ENCODE peak calls at places on chromosomes 5 and 9, in eight cellular contexts. R is Panc1; A is CD8-positive, alpha-beta T cell; E is H1; U is esophagus muscularis mucosa; L is tibial artery; K is PC-3; V is uterus. G is an unnamed sample. For H3K4me1, the result is how much of the 10 kb centered on the place peaks cover.

GRCh38 chr9:130763585-130764200 is 70.1 kb downstream of the EXOSC2 start:
- DNase-seq in R (no peak), A (no peak), E (no peak), U (no peak), L (no peak), K (no peak), V (no peak), G (no peak)

GRCh38 chr5:74272831-74273545 is 367.5 kb downstream of the ENC1 start:
- DNase-seq in R (no peak), A (no peak), E (no peak), U (peak), L (no peak), K (no peak), V (no peak), G (no peak)

GRCh38 chr5:153959134-153959957 is 79.4 kb downstream of the FAM114A2 start:
- DNase-seq in R (no peak), A (no peak), E (peak), U (no peak), L (no peak), K (no peak), V (no peak), G (no peak)

GRCh38 chr5:54959673-54960418 is 25.5 kb downstream of the ESM1 start:
- DNase-seq in R (no peak), A (no peak), E (peak), U (peak), L (no peak), K (peak), V (no peak), G (no peak)

GRCh38 chr9:72880821-72881220 is 72.0 kb downstream of the ALDH1A1 start:
- DNase-seq in R (no peak), A (no peak), E (no peak), U (no peak), L (no peak), K (no peak), V (no peak), G (no peak)

GRCh38 chr5:79929095-79929494 is 62.0 kb downstream of the MTX3 start:
- DNase-seq in R (no peak), A (no peak), E (no peak), U (no peak), L (no peak), K (no peak), V (no peak), G (no peak)

GRCh38 chr9:33239922-33240321 is at the start of gene SPINK4:
- DNase-seq in R (no peak), A (no peak), E (no peak), U (no peak), L (no peak), K (no peak), V (no peak), G (peak)

GRCh38 chr5:67607958-67608357 is 411.4 kb upstream of the CD180 start:
- DNase-seq in R (no peak), A (no peak), E (no peak), U (no peak), L (no peak), K (no peak), V (no peak), G (no peak)

GRCh38 chr9:121851641-121852091 is 200.2 kb downstream of the DAB2IP start:
- DNase-seq in R (no peak), A (no peak), E (no peak), U (no peak), L (no peak), K (no peak), V (peak), G (no peak)

GRCh38 chr9:115739096-115739875 is 414.3 kb upstream of the PAPPA start:
- DNase-seq in R (no peak), A (no peak), E (no peak), U (no peak), L (no peak), K (no peak), V (no peak), G (no peak)

GRCh38 chr9:131254107-131254491 is 22.2 kb downstream of the FAM78A start:
- DNase-seq in R (no peak), A (no peak), E (no peak), U (no peak), L (no peak), K (no peak), V (no peak), G (peak)

GRCh38 chr9:136881691-136882108 is 4.6 kb upstream of the TRAF2 start:
- DNase-seq in R (no peak), A (no peak), E (no peak), U (no peak), L (no peak), K (no peak), V (no peak), G (peak)

GRCh38 chr5:4374866-4375265 is 765.3 kb upstream of the ADAMTS16 start:
- DNase-seq in R (no peak), A (no peak), E (no peak), U (no peak), L (no peak), K (no peak), V (no peak), G (no peak)

GRCh38 chr9:86488345-86488744 is 134.1 kb upstream of the TUT7 start:
- DNase-seq in R (no peak), A (no peak), E (no peak), U (no peak), L (no peak), K (no peak), V (no peak), G (no peak)

GRCh38 chr5:151078490-151079262 is 2.2 kb downstream of the TNIP1 start:
- DNase-seq in R (no peak), A (no peak), E (no peak), U (no peak), L (no peak), K (no peak), V (no peak), G (no peak)
- H3K4me1 ChIP-seq in R (under half), A (half or more), E (under half), U (half or more), L (under half), K (half or more), V (under half), G (half or more)

GRCh38 chr5:134738963-134739661 is 764 bp downstream of the CAMLG start:
- DNase-seq in R (peak), A (no peak), E (peak), U (no peak), L (no peak), K (peak), V (no peak), G (peak)
- TF ChIP-seq CTCF in R (no peak), A (no peak), E (peak), U (no peak), L (no peak), K (peak), V (no peak), G (no peak)

DNA sequence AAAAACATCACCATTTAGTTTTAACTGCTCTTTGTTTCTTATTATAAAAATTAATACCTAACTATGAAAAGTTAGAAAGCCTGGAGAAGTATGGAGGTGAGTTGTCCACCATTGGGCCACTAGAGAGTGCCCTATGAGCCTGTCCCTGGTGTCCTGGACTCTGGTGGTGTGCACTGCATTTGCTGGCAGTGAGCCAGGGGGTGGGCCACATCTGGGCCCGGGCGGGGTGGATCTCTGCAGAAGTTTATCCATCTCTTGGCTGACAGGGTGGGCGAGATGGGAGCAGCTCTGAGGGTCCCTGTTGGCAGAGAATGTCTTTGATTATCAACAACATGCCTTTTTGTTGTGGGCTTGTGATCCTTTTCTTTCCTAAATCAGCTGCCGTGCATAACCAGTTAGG is 8.2 kb downstream of the TENT4A start:
- DNase-seq in R (no peak), A (no peak), E (no peak), U (no peak), L (peak), K (no peak), V (no peak), G (no peak)
- H3K4me3 ChIP-seq in R (no peak), A (no peak), E (no peak), U (peak), L (peak), K (no peak), V (no peak), G (no peak)

GRCh38 chr5:151678713-151679112 is 8.0 kb downstream of the SPARC start:
- DNase-seq in R (no peak), A (no peak), E (no peak), U (no peak), L (no peak), K (no peak), V (no peak), G (no peak)

GRCh38 chr5:151682240-151682639 is 4.5 kb downstream of the SPARC start:
- DNase-seq in R (no peak), A (no peak), E (no peak), U (no peak), L (no peak), K (no peak), V (no peak), G (no peak)

GRCh38 chr5:151679421-151680155 is 7.1 kb downstream of the SPARC start:
- DNase-seq in R (no peak), A (no peak), E (no peak), U (no peak), L (peak), K (no peak), V (no peak), G (no peak)

GRCh38 chr5:151682751-151683331 is 3.9 kb downstream of the SPARC start:
- DNase-seq in R (no peak), A (no peak), E (no peak), U (no peak), L (no peak), K (no peak), V (no peak), G (no peak)

GRCh38 chr5:151680944-151681427 is 5.7 kb downstream of the SPARC start:
- DNase-seq in R (no peak), A (no peak), E (no peak), U (no peak), L (peak), K (no peak), V (no peak), G (peak)
- H3K4me1 ChIP-seq in R (under half), A (under half), E (under half), U (half or more), L (under half), K (under half), V (under half), G (under half)

GRCh38 chr5:149294872-149295829 is 23.5 kb downstream of the AFAP1L1 start:
- DNase-seq in R (no peak), A (no peak), E (no peak), U (no peak), L (no peak), K (no peak), V (no peak), G (no peak)

GRCh38 chr5:149298857-149299404 is 27.3 kb downstream of the AFAP1L1 start:
- DNase-seq in R (no peak), A (no peak), E (no peak), U (no peak), L (no peak), K (no peak), V (no peak), G (peak)

GRCh38 chr5:149298163-149298562 is 26.5 kb downstream of the AFAP1L1 start:
- DNase-seq in R (no peak), A (no peak), E (no peak), U (no peak), L (no peak), K (no peak), V (no peak), G (no peak)

GRCh38 chr5:149299451-149300054 is 27.9 kb downstream of the AFAP1L1 start:
- DNase-seq in R (no peak), A (no peak), E (no peak), U (no peak), L (no peak), K (no peak), V (no peak), G (no peak)

GRCh38 chr5:149297340-149298023 is 25.8 kb downstream of the AFAP1L1 start:
- DNase-seq in R (no peak), A (no peak), E (no peak), U (no peak), L (no peak), K (no peak), V (no peak), G (peak)
- TF ChIP-seq CTCF in R (no peak), A (no peak), E (no peak), U (no peak), L (no peak), K (no peak), V (no peak), G (no peak)

GRCh38 chr5:38800515-38800914 is 45.3 kb upstream of the OSMR start:
- DNase-seq in R (no peak), A (no peak), E (no peak), U (no peak), L (peak), K (no peak), V (no peak), G (peak)

GRCh38 chr5:38796739-38797108 is 49.1 kb upstream of the OSMR start:
- DNase-seq in R (no peak), A (no peak), E (no peak), U (no peak), L (no peak), K (no peak), V (no peak), G (no peak)

GRCh38 chr5:38800044-38800443 is 45.8 kb upstream of the OSMR start:
- DNase-seq in R (no peak), A (no peak), E (no peak), U (no peak), L (no peak), K (no peak), V (no peak), G (no peak)

GRCh38 chr5:38796000-38796738 is 49.6 kb upstream of the OSMR start:
- DNase-seq in R (no peak), A (no peak), E (no peak), U (no peak), L (peak), K (peak), V (peak), G (peak)

GRCh38 chr5:38797838-38798237 is 48.0 kb upstream of the OSMR start:
- DNase-seq in R (no peak), A (no peak), E (no peak), U (no peak), L (no peak), K (no peak), V (no peak), G (no peak)
- H3K4me3 ChIP-seq in R (no peak), A (no peak), E (no peak), U (no peak), L (no peak), K (no peak), V (no peak), G (no peak)

DNA sequence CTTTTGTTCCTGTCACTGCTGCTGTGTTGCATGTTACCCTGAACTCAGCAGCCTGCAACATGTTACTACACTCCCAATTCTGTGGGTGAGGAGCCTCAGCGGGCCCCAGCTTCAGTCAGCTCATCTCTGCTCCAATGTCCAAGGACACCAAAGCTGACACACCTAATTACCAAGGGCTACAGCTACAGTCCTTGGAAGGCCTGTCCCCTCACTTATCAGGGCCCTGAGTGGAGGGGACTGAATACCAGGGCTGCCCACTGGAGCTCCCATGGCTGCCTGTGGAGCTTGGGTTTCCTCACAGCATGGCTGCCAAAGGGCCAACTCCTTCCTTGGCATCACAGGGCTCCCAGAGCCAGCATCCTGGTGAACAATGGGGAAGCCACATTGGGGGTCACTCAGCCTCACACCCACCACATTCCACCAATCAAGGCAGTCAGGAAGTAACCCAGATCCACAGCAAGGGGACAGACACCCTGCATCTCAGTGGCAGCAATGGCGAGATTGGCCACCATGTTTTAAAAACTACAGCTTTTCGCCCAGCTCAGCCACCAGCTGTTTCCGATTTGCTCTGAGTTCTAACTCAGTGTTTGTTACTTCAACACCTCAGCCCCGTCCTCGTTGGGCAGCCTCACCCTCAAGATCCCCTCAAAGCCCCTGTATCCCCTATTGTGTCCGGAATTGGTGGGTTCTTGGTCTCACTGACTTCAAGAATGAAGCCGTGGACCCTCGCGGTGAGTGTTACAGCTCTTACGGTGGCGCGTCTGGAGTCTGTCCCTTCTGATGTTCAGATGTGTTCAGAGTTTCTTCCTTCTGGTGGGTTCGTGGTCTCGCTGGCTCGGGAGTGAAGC is 18.9 kb downstream of the SEMA4D start:
- DNase-seq in R (no peak), A (no peak), E (no peak), U (no peak), L (no peak), K (no peak), V (no peak), G (no peak)
- H3K4me1 ChIP-seq in R (under half), A (half or more), E (under half), U (under half), L (under half), K (under half), V (under half), G (under half)

DNA sequence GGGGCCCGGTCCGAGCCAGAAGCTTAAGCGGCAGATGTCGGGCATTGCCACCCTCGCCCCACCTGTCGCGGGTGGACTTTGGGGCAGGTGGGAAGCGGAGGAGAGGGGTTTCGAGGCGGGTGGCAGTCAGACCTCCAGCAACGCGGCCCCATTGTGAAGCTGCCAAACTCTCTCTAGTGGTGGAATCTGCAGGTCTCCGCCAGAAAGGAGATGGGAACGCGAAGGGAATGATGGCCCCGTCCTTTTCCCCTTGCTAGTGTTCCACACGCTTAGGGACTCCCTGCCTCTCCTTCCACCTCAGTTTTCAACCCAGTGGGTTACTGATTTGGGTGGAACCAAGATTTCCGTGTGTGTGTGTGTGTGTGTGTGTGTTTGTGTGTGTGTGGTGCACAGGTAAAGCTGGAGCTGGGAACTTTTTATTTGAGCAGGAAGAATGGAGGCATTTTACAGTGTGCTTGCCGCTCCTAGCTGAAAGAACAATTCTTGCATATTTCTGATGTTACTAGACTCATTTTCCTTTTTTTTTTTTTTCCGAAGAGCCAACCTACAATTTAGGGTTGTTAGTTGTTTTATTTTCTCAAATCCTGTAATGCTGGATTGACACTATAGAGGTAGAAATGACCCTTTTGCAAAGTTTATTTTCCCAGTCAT is 1.3 kb downstream of the MACIR start:
- DNase-seq in R (no peak), A (no peak), E (peak), U (no peak), L (no peak), K (peak), V (no peak), G (no peak)
- TF ChIP-seq CTCF in R (no peak), A (no peak), E (no peak), U (no peak), L (no peak), K (no peak), V (no peak), G (no peak)